ENCODE peak calls at places on chromosome 13, in four cellular contexts. One of them, this sample, is unnamed.

GRCh38 chr13:112680741-112681360 is 9.0 kb upstream of the ATP11A start:
- DNase-seq in GM04504: no peak
- DNase-seq in renal cortical epithelial cell: no peak
- DNase-seq in right lobe of liver: no peak
- DNase-seq in this sample: no peak

GRCh38 chr13:40102854-40103253 is 447.4 kb downstream of the COG6 start:
- DNase-seq in GM04504: no peak
- DNase-seq in renal cortical epithelial cell: peak
- DNase-seq in right lobe of liver: no peak
- DNase-seq in this sample: peak

GRCh38 chr13:101202590-101202989 is 213.7 kb downstream of the NALCN start:
- DNase-seq in GM04504: no peak
- DNase-seq in renal cortical epithelial cell: no peak
- DNase-seq in right lobe of liver: no peak
- DNase-seq in this sample: no peak

GRCh38 chr13:75621147-75621546 is 15.0 kb upstream of the LMO7 start:
- DNase-seq in GM04504: peak
- DNase-seq in renal cortical epithelial cell: no peak
- DNase-seq in right lobe of liver: no peak
- DNase-seq in this sample: no peak

GRCh38 chr13:87671824-87672603 is 843 bp downstream of the SLITRK5 start:
- DNase-seq in GM04504: no peak
- DNase-seq in renal cortical epithelial cell: no peak
- DNase-seq in right lobe of liver: peak
- DNase-seq in this sample: no peak

GRCh38 chr13:28558126-28558525 is 63.2 kb upstream of the FLT1 start:
- DNase-seq in GM04504: peak
- DNase-seq in renal cortical epithelial cell: peak
- DNase-seq in right lobe of liver: no peak
- DNase-seq in this sample: peak

GRCh38 chr13:114288157-114288591 is 6.8 kb downstream of the UPF3A start:
- DNase-seq in GM04504: no peak
- DNase-seq in renal cortical epithelial cell: no peak
- DNase-seq in right lobe of liver: no peak
- DNase-seq in this sample: no peak

GRCh38 chr13:89750371-89750770 is 1597.1 kb upstream of the MIR17HG start:
- DNase-seq in GM04504: no peak
- DNase-seq in renal cortical epithelial cell: no peak
- DNase-seq in right lobe of liver: no peak
- DNase-seq in this sample: no peak

GRCh38 chr13:34250151-34250550 is 432.2 kb downstream of the RFC3 start:
- DNase-seq in GM04504: no peak
- DNase-seq in renal cortical epithelial cell: no peak
- DNase-seq in right lobe of liver: no peak
- DNase-seq in this sample: no peak

GRCh38 chr13:47256618-47257017 is 359.8 kb upstream of the HTR2A start:
- DNase-seq in GM04504: peak
- DNase-seq in renal cortical epithelial cell: no peak
- DNase-seq in right lobe of liver: no peak
- DNase-seq in this sample: peak

GRCh38 chr13:62119739-62120700 is 704.4 kb upstream of the PCDH20 start:
- DNase-seq in GM04504: no peak
- DNase-seq in renal cortical epithelial cell: peak
- DNase-seq in right lobe of liver: no peak
- DNase-seq in this sample: no peak

GRCh38 chr13:43054803-43055802 is 31.7 kb downstream of the DNAJC15 start:
- DNase-seq in GM04504: no peak
- DNase-seq in renal cortical epithelial cell: peak
- DNase-seq in right lobe of liver: no peak
- DNase-seq in this sample: peak

GRCh38 chr13:97261254-97262015 is 39.3 kb downstream of the MBNL2 start:
- DNase-seq in GM04504: no peak
- DNase-seq in renal cortical epithelial cell: no peak
- DNase-seq in right lobe of liver: no peak
- DNase-seq in this sample: no peak

GRCh38 chr13:98563071-98563470 is 13.8 kb downstream of the STK24 start:
- DNase-seq in GM04504: no peak
- DNase-seq in renal cortical epithelial cell: no peak
- DNase-seq in right lobe of liver: no peak
- DNase-seq in this sample: no peak

GRCh38 chr13:114049026-114049425 is 75.2 kb upstream of the C13orf46 start:
- DNase-seq in GM04504: no peak
- DNase-seq in renal cortical epithelial cell: no peak
- DNase-seq in right lobe of liver: no peak
- DNase-seq in this sample: no peak

GRCh38 chr13:24716446-24716845 is 36.2 kb downstream of the ATP12A start:
- DNase-seq in GM04504: no peak
- DNase-seq in renal cortical epithelial cell: no peak
- DNase-seq in right lobe of liver: no peak
- DNase-seq in this sample: no peak

GRCh38 chr13:78576266-78576665 is 27.1 kb downstream of the POU4F1 start:
- DNase-seq in GM04504: no peak
- DNase-seq in renal cortical epithelial cell: no peak
- DNase-seq in right lobe of liver: no peak
- DNase-seq in this sample: no peak